ENCODE peak calls at places on chromosomes 3 and 15, in five cellular contexts. One of them, this sample, is unnamed.

GRCh38 chr15:55546718-55547117 is 38.7 kb upstream of the DNAAF4 start:
- DNase-seq in mesothelial cell of epicardium: no peak
- DNase-seq in LoVo: peak; percentile 32
- DNase-seq in AG10803: peak; percentile 9
- DNase-seq in AG08396: no peak
- DNase-seq in this sample: no peak

GRCh38 chr15:90955911-90956310 is 1.2 kb downstream of the RCCD1 start:
- DNase-seq in mesothelial cell of epicardium: no peak
- DNase-seq in LoVo: no peak
- DNase-seq in AG10803: no peak
- DNase-seq in AG08396: no peak
- DNase-seq in this sample: no peak

GRCh38 chr15:85407421-85408269 is 27.2 kb downstream of the AKAP13 start:
- DNase-seq in mesothelial cell of epicardium: no peak
- DNase-seq in LoVo: peak; percentile 42
- DNase-seq in AG10803: peak; percentile 79
- DNase-seq in AG08396: peak; percentile 75
- DNase-seq in this sample: no peak

GRCh38 chr15:79408041-79408440 is 24.1 kb upstream of the MINAR1 start:
- DNase-seq in mesothelial cell of epicardium: no peak
- DNase-seq in LoVo: no peak
- DNase-seq in AG10803: peak; percentile 13
- DNase-seq in AG08396: no peak
- DNase-seq in this sample: no peak

GRCh38 chr15:28955160-28955502 is 69.4 kb downstream of the APBA2 start:
- DNase-seq in mesothelial cell of epicardium: no peak
- DNase-seq in LoVo: peak; percentile 13
- DNase-seq in AG10803: no peak
- DNase-seq in AG08396: no peak
- DNase-seq in this sample: no peak

GRCh38 chr15:70096215-70096974 is 1.3 kb downstream of the TLE3 start:
- DNase-seq in mesothelial cell of epicardium: peak; percentile 37
- DNase-seq in LoVo: peak; percentile 18
- DNase-seq in AG10803: peak; percentile 24
- DNase-seq in AG08396: peak; percentile 51
- DNase-seq in this sample: no peak

GRCh38 chr3:141241248-141242034 is 9.8 kb downstream of the PXYLP1 start:
- DNase-seq in mesothelial cell of epicardium: no peak
- DNase-seq in LoVo: no peak
- DNase-seq in AG10803: no peak
- DNase-seq in AG08396: peak; percentile 25
- DNase-seq in this sample: no peak

GRCh38 chr3:143216709-143217182 is 97.2 kb downstream of the CHST2 start:
- DNase-seq in mesothelial cell of epicardium: no peak
- DNase-seq in LoVo: no peak
- DNase-seq in AG10803: peak; percentile 7
- DNase-seq in AG08396: no peak
- DNase-seq in this sample: no peak

GRCh38 chr3:125443923-125444322 is 68.8 kb upstream of the ZNF148 start:
- DNase-seq in mesothelial cell of epicardium: no peak
- DNase-seq in LoVo: no peak
- DNase-seq in AG10803: peak; percentile 74
- DNase-seq in AG08396: peak; percentile 33
- DNase-seq in this sample: no peak

GRCh38 chr15:90322531-90322930 is 29.6 kb upstream of the ZNF774 start:
- DNase-seq in mesothelial cell of epicardium: no peak
- DNase-seq in LoVo: no peak
- DNase-seq in AG10803: no peak
- DNase-seq in AG08396: no peak
- DNase-seq in this sample: no peak

GRCh38 chr3:185936814-185937688 is 763 bp downstream of the TRA2B start:
- DNase-seq in mesothelial cell of epicardium: peak; percentile 83
- DNase-seq in LoVo: peak; percentile 88
- DNase-seq in AG10803: peak; percentile 85
- DNase-seq in AG08396: peak; percentile 85
- DNase-seq in this sample: peak; percentile 88

GRCh38 chr3:129039271-129040038 is 21.1 kb upstream of the GP9 start:
- DNase-seq in mesothelial cell of epicardium: no peak
- DNase-seq in LoVo: no peak
- DNase-seq in AG10803: no peak
- DNase-seq in AG08396: no peak
- DNase-seq in this sample: peak; percentile 38